ENCODE peak calls at places on chromosomes 2 and 18, in ten cellular contexts. A is GM23338; M is progenitor cell of endocrine pancreas; B is cardiac muscle cell; D is A549; F is GM20000; O is CD4-positive, alpha-beta T cell; G is kidney epithelial cell; Q is GM13976; X is epithelial cell of proximal tubule. N is an unnamed sample.

GRCh38 chr2:148842050-148842449 is 33.0 kb upstream of the KIF5C start:
- DNase-seq in G (no peak), A (peak), M (no peak), O (no peak), Q (no peak), F (no peak), B (no peak), D (no peak), X (no peak), N (no peak)

GRCh38 chr2:24926602-24927252 is 6.7 kb upstream of the ADCY3 start:
- DNase-seq in D (no peak), X (no peak), Q (no peak), B (peak), F (no peak), O (no peak), G (no peak), A (peak), M (no peak), N (no peak)

GRCh38 chr18:48395646-48396045 is 13.5 kb downstream of the ZBTB7C start:
- DNase-seq in D (no peak), Q (no peak), B (no peak), A (no peak), G (no peak), O (no peak), M (no peak), X (no peak), F (no peak), N (no peak)

GRCh38 chr2:217223222-217223930 is 363.5 kb upstream of the TNP1 start:
- DNase-seq in A (no peak), M (no peak), B (peak), G (peak), D (peak), F (peak), O (no peak), X (peak), Q (peak), N (no peak)

GRCh38 chr2:190718652-190719526 is 70.0 kb downstream of the NAB1 start:
- DNase-seq in B (peak), X (peak), A (peak), Q (peak), O (no peak), F (peak), G (peak), M (no peak), D (peak), N (peak)

GRCh38 chr2:111236027-111236426 is 115.3 kb downstream of the BCL2L11 start:
- DNase-seq in M (no peak), A (no peak), Q (no peak), G (no peak), F (no peak), X (no peak), D (no peak), O (no peak), B (no peak), N (no peak)

GRCh38 chr2:121333834-121334558 is 49.0 kb upstream of the TFCP2L1 start:
- DNase-seq in X (no peak), Q (peak), G (no peak), M (no peak), F (no peak), O (no peak), D (no peak), A (no peak), B (no peak), N (no peak)

GRCh38 chr2:226180485-226180884 is 619.1 kb downstream of the IRS1 start:
- DNase-seq in A (no peak), X (no peak), M (no peak), O (no peak), Q (no peak), F (no peak), B (no peak), D (no peak), G (no peak), N (no peak)

GRCh38 chr2:135819211-135819610 is 17.8 kb downstream of the LCT start:
- DNase-seq in X (no peak), D (peak), A (peak), O (no peak), M (no peak), F (no peak), B (peak), Q (no peak), G (no peak), N (no peak)

GRCh38 chr2:36544638-36545338 is 53.2 kb downstream of the FEZ2 start:
- DNase-seq in F (no peak), Q (no peak), O (no peak), D (peak), G (no peak), B (no peak), M (no peak), X (no peak), A (no peak), N (no peak)

GRCh38 chr2:28544069-28544346 is 48.1 kb downstream of the PLB1 start:
- DNase-seq in O (no peak), D (no peak), G (no peak), X (no peak), F (no peak), Q (no peak), B (no peak), A (no peak), M (no peak), N (no peak)

GRCh38 chr2:64019083-64019974 is at the start of gene VPS54:
- DNase-seq in A (peak), F (peak), M (peak), B (peak), D (peak), Q (peak), G (no peak), O (peak), X (no peak), N (no peak)

GRCh38 chr2:237414056-237414661 is at the start of gene COL6A3:
- DNase-seq in D (no peak), X (no peak), F (no peak), O (no peak), A (no peak), M (no peak), G (no peak), B (peak), Q (no peak), N (no peak)

GRCh38 chr2:222436040-222436413 is 11.7 kb downstream of the SGPP2 start:
- DNase-seq in X (no peak), O (no peak), B (no peak), G (no peak), M (no peak), D (peak), A (peak), F (no peak), Q (no peak), N (no peak)

GRCh38 chr2:1755436-1756191 is 11.3 kb upstream of the PXDN start:
- DNase-seq in B (peak), Q (no peak), X (no peak), O (no peak), M (no peak), A (no peak), F (no peak), D (no peak), G (no peak), N (no peak)

GRCh38 chr2:161152302-161152701 is 7.9 kb upstream of the TANK start:
- DNase-seq in M (no peak), B (no peak), Q (no peak), X (no peak), G (no peak), F (no peak), A (no peak), O (no peak), D (no peak), N (no peak)

GRCh38 chr2:55010149-55010591 is 40.1 kb downstream of the RTN4 start:
- DNase-seq in Q (peak), B (peak), F (peak), A (no peak), G (peak), D (peak), O (peak), M (no peak), X (no peak), N (peak)

GRCh38 chr2:72895759-72896281 is 8.6 kb downstream of the SPR start:
- DNase-seq in Q (no peak), D (no peak), M (no peak), O (no peak), F (no peak), X (no peak), G (no peak), A (no peak), B (peak), N (no peak)

GRCh38 chr2:218024336-218024735 is 21.5 kb upstream of the TNS1 start:
- DNase-seq in B (no peak), D (no peak), M (no peak), Q (no peak), F (no peak), X (no peak), A (no peak), O (no peak), G (no peak), N (no peak)

GRCh38 chr2:77391119-77391518 is 131.1 kb downstream of the LRRTM4 start:
- DNase-seq in X (no peak), B (no peak), D (no peak), M (no peak), A (no peak), F (no peak), O (no peak), Q (no peak), G (no peak), N (no peak)

GRCh38 chr18:12839526-12840196 is 44.4 kb downstream of the PTPN2 start:
- DNase-seq in O (no peak), M (no peak), Q (peak), G (no peak), X (no peak), A (no peak), D (no peak), B (peak), F (peak), N (no peak)

GRCh38 chr18:76445275-76445674 is 49.8 kb downstream of the ZNF516 start:
- DNase-seq in G (peak), X (peak), A (no peak), M (no peak), F (no peak), Q (no peak), B (peak), O (no peak), D (no peak), N (no peak)

GRCh38 chr2:233852056-233852455 is 2.3 kb downstream of the HJURP start:
- DNase-seq in Q (no peak), M (no peak), O (no peak), A (no peak), X (no peak), G (no peak), B (peak), F (no peak), D (peak), N (no peak)

DNA sequence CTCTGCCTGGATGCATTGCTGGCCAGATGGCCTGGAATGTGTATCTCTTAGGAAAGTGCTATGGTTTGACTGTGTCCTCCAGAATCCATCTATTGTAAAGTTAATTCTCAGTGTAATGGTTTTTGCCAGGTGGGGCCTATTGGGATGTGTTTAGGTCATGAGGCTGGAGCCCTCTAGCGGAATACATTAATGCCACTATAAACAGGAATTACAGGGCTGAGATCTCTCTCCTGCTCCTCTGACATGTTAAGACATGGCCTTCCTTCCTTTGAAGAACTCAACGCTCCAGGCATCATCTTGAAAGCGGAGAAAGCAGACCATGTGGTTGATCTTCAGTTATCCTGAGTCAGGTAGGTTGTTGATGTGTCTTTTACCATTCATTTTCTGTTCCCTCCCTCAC is 276.4 kb downstream of the RPIA start:
- DNase-seq in G (no peak), B (peak), A (peak), X (no peak), Q (no peak), F (no peak), O (no peak), D (peak), M (no peak), N (no peak)
- TF ChIP-seq CTCF in G (no peak), B (peak), A (peak), X (peak), Q (no peak), F (no peak), O (no peak), D (peak), M (peak), N (no peak)

DNA sequence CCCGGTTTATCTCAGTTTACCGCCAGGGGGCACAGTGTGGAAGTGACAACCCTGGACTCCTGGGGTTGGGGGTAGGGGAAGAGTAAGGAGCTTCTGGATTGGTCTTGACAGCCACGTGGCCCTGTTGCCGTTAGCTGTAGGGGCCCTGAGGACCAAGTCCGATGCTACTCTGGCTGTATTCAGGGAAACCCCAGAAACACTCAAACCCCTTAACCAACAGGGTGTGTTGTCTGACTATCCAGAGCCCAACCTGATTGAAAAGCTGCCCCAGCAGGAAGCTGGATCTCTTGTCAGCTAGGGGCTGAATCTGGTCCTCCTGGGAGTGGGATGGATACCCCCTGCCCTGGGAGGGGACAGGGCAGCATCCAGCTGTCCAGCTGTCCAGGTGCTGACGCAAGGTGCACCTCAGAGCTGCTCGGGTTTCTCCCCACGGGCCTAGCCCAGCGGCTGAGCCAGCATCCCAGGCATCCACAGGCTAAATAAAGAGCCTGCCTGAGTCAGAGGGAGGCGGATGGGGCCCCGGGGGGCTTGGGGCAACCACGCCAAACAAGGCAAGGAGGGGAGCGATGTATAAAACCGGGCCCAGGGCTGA is 3.1 kb upstream of the GMPPA start:
- DNase-seq in M (peak), D (peak), X (no peak), Q (peak), F (peak), G (no peak), O (peak), A (peak), B (peak), N (peak)
- TF ChIP-seq CTCF in M (peak), D (peak), X (peak), Q (peak), F (peak), G (peak), O (peak), A (peak), B (peak), N (peak)

GRCh38 chr2:241595600-241596140 is 37.1 kb downstream of the BOK start:
- DNase-seq in F (no peak), G (no peak), O (no peak), Q (no peak), D (no peak), B (peak), A (peak), M (no peak), X (no peak), N (no peak)
- TF ChIP-seq CTCF in F (no peak), G (peak), O (no peak), Q (no peak), D (no peak), B (peak), A (peak), M (peak), X (peak), N (peak)

GRCh38 chr2:176039375-176039774 is 37.3 kb upstream of the LNPK start:
- DNase-seq in D (no peak), Q (no peak), F (no peak), M (no peak), A (no peak), O (no peak), B (no peak), X (no peak), G (no peak), N (no peak)
- TF ChIP-seq CTCF in D (no peak), Q (no peak), F (no peak), M (no peak), A (no peak), O (no peak), B (no peak), X (no peak), G (no peak), N (no peak)

GRCh38 chr2:169272035-169272434 is 90.3 kb downstream of the LRP2 start:
- DNase-seq in Q (no peak), D (no peak), X (no peak), A (no peak), M (no peak), B (no peak), O (no peak), F (no peak), G (no peak), N (no peak)

GRCh38 chr2:169280502-169280901 is 81.8 kb downstream of the LRP2 start:
- DNase-seq in B (no peak), Q (no peak), A (no peak), O (no peak), M (no peak), F (no peak), D (no peak), G (no peak), X (no peak), N (no peak)

DNA sequence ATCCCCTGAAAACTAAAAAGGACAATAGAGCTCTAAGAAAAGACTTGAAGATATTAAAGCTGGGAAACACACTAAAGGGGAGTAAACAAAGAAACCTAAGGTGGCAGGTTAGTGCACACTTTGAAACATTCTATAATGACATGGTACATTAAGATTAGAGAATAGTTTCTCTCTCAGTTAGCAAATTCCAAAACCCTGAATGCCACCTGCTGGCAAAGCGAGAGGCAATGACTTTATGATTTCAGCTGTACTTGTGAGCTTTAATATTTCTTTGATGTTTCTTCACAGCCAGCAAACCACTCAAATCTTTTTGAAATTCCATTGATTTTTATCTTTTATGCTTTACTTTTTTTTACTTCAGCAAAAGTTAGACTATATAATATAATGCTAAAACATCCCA is 86.3 kb downstream of the LRP2 start:
- DNase-seq in B (peak), O (no peak), D (peak), F (no peak), G (no peak), Q (no peak), A (no peak), M (no peak), X (no peak), N (peak)
- TF ChIP-seq CTCF in B (no peak), O (no peak), D (peak), F (no peak), G (peak), Q (no peak), A (peak), M (peak), X (peak), N (peak)

GRCh38 chr2:41414486-41415230 is 633.2 kb upstream of the PKDCC start:
- DNase-seq in F (peak), X (peak), G (no peak), M (no peak), Q (peak), D (peak), B (peak), A (peak), O (no peak), N (no peak)
- TF ChIP-seq CTCF in F (peak), X (peak), G (peak), M (peak), Q (peak), D (peak), B (peak), A (peak), O (no peak), N (peak)

N was measured in retinal pigment epithelial cell.